ENCODE peak calls at places on chromosomes 11 and 22, in seven cellular contexts. Z is upper lobe of right lung, V is Peyer's patch, U is heart right ventricle, K is A549, Q is stomach, D is tibial artery. P is an unnamed sample.

GRCh38 chr11:127625402-127625801 is 624.8 kb upstream of the KIRREL3 start:
- DNase-seq in Z (no peak), V (no peak), U (no peak), K (no peak), Q (no peak), D (no peak), P (no peak)

GRCh38 chr11:74730601-74731260 is 495 bp downstream of the CHRDL2 start:
- DNase-seq in Z (no peak), V (no peak), U (no peak), K (no peak), Q (no peak), D (no peak), P (no peak)

GRCh38 chr11:43947815-43948214 is 5.4 kb downstream of the C11orf96 start:
- DNase-seq in Z (no peak), V (no peak), U (no peak), K (no peak), Q (no peak), D (no peak), P (no peak)

GRCh38 chr11:122180435-122180834 is 64.4 kb upstream of the BLID start:
- DNase-seq in Z (no peak), V (no peak), U (no peak), K (peak; percentile 69), Q (no peak), D (peak; percentile 58), P (peak; percentile 18)

GRCh38 chr11:112644410-112645131 is 316.6 kb upstream of the NCAM1 start:
- DNase-seq in Z (no peak), V (no peak), U (no peak), K (no peak), Q (no peak), D (no peak), P (no peak)

GRCh38 chr22:31575190-31575589 is 78.9 kb downstream of the SFI1 start:
- DNase-seq in Z (no peak), V (no peak), U (no peak), K (no peak), Q (no peak), D (no peak), P (no peak)

GRCh38 chr22:39630721-39631120 is 60.2 kb downstream of the CACNA1I start:
- DNase-seq in Z (no peak), V (no peak), U (no peak), K (no peak), Q (no peak), D (no peak), P (no peak)

GRCh38 chr11:64644348-64645242 is 53.6 kb downstream of the SLC22A12 start:
- DNase-seq in Z (no peak), V (no peak), U (no peak), K (no peak), Q (no peak), D (no peak), P (peak; percentile 30)

GRCh38 chr11:85845052-85845631 is 10.0 kb upstream of the CCDC83 start:
- DNase-seq in Z (no peak), V (no peak), U (no peak), K (no peak), Q (no peak), D (no peak), P (no peak)

GRCh38 chr22:21928048-21928447 is 24.6 kb downstream of the PPM1F start:
- DNase-seq in Z (no peak), V (no peak), U (no peak), K (no peak), Q (no peak), D (no peak), P (no peak)

GRCh38 chr11:111735262-111736116 is 30.7 kb downstream of the PPP2R1B start:
- DNase-seq in Z (no peak), V (no peak), U (peak; percentile 88), K (peak; percentile 56), Q (peak; percentile 54), D (peak; percentile 89), P (peak; percentile 84)

GRCh38 chr11:42647993-42648392 is 663.8 kb upstream of the API5 start:
- DNase-seq in Z (no peak), V (no peak), U (no peak), K (no peak), Q (no peak), D (no peak), P (no peak)

GRCh38 chr11:134226806-134227325 is 2.4 kb downstream of the VPS26B start:
- DNase-seq in Z (no peak), V (no peak), U (no peak), K (no peak), Q (no peak), D (no peak), P (no peak)

GRCh38 chr11:64538501-64538951 is 52.5 kb upstream of the SLC22A12 start:
- DNase-seq in Z (peak; percentile 55), V (peak; percentile 33), U (no peak), K (no peak), Q (no peak), D (no peak), P (no peak)

GRCh38 chr11:126468102-126468521 is 112.6 kb downstream of the ST3GAL4 start:
- DNase-seq in Z (no peak), V (no peak), U (no peak), K (no peak), Q (no peak), D (peak; percentile 36), P (no peak)

GRCh38 chr11:86524603-86525352 is 147.6 kb downstream of the ME3 start:
- DNase-seq in Z (no peak), V (no peak), U (no peak), K (peak; percentile 79), Q (no peak), D (no peak), P (peak; percentile 44)

GRCh38 chr11:44036811-44037657 is 10.7 kb upstream of the ACCSL start:
- DNase-seq in Z (peak; percentile 86), V (peak; percentile 56), U (peak; percentile 86), K (peak; percentile 72), Q (peak; percentile 66), D (peak; percentile 93), P (peak; percentile 91)

GRCh38 chr11:35750981-35751663 is 88.5 kb downstream of the TRIM44 start:
- DNase-seq in Z (no peak), V (no peak), U (no peak), K (no peak), Q (no peak), D (no peak), P (no peak)

GRCh38 chr11:36672815-36673450 is 74.9 kb upstream of the RAG2 start:
- DNase-seq in Z (no peak), V (no peak), U (peak; percentile 35), K (peak; percentile 58), Q (no peak), D (no peak), P (peak; percentile 31)

GRCh38 chr11:104073950-104074349 is 37.5 kb downstream of the DDI1 start:
- DNase-seq in Z (no peak), V (no peak), U (no peak), K (peak; percentile 40), Q (no peak), D (no peak), P (peak; percentile 42)

GRCh38 chr11:92830382-92831148 is 138.9 kb upstream of the MTNR1B start:
- DNase-seq in Z (no peak), V (no peak), U (no peak), K (no peak), Q (no peak), D (no peak), P (no peak)

GRCh38 chr11:13227676-13228255 is 49.8 kb upstream of the BMAL1 start:
- DNase-seq in Z (no peak), V (no peak), U (no peak), K (no peak), Q (no peak), D (no peak), P (no peak)

GRCh38 chr11:72745925-72746550 is 6.2 kb downstream of the ARAP1 start:
- DNase-seq in Z (no peak), V (no peak), U (no peak), K (no peak), Q (no peak), D (no peak), P (no peak)

GRCh38 chr11:72746821-72747220 is 5.4 kb downstream of the ARAP1 start:
- DNase-seq in Z (no peak), V (no peak), U (no peak), K (no peak), Q (no peak), D (no peak), P (no peak)

GRCh38 chr11:72750086-72750485 is 2.1 kb downstream of the ARAP1 start:
- DNase-seq in Z (no peak), V (no peak), U (no peak), K (no peak), Q (no peak), D (no peak), P (no peak)

GRCh38 chr11:72745511-72745910 is 6.7 kb downstream of the ARAP1 start:
- DNase-seq in Z (no peak), V (no peak), U (no peak), K (no peak), Q (no peak), D (no peak), P (no peak)

DNA sequence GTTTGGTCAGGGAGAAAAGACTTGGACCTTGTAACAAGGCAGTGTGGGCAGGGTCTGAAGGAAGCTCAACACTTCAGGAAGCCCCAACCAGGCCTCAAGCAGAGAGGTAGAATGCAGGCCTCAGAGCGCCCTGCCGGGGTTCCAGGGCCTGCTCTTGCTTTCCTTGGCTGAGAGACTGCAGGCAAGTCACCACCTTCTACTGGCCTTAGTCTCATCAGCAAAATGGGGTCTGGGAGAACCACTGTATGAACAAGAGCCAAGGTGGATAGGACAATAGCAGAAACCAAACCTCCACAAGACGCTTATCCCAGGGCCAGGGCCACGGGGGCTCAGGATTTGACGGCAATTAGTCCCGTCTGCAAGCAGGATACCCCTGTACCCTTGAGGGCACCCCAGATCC is 4.8 kb downstream of the ARAP1 start:
- DNase-seq in Z (no peak), V (no peak), U (no peak), K (no peak), Q (no peak), D (no peak), P (no peak)
- H3K4me1 ChIP-seq in Z (peaks cover 37% of the 10 kb centered on the region), V (peaks cover 60% of the 10 kb centered on the region), U (peaks cover 2% of the 10 kb centered on the region), K (peaks cover 13% of the 10 kb centered on the region), Q (peaks cover 35% of the 10 kb centered on the region), D (peaks cover 13% of the 10 kb centered on the region), P (peaks cover 48% of the 10 kb centered on the region)

GRCh38 chr22:45242778-45243191 is 2.1 kb upstream of the KIAA0930 start:
- DNase-seq in Z (no peak), V (no peak), U (no peak), K (peak; percentile 47), Q (peak; percentile 88), D (no peak), P (no peak)
- TF ChIP-seq CTCF in Z (no peak), V (no peak), U (no peak), K (no peak), Q (no peak), D (no peak), P (no peak)

GRCh38 chr22:17916226-17916889 is 108.0 kb downstream of the MICAL3 start:
- DNase-seq in Z (no peak), V (no peak), U (no peak), K (no peak), Q (no peak), D (no peak), P (no peak)
- H3K4me1 ChIP-seq in Z (peaks cover 30% of the 10 kb centered on the region), V (peaks cover 16% of the 10 kb centered on the region), U (peaks cover 82% of the 10 kb centered on the region), K (peaks cover 16% of the 10 kb centered on the region), Q (peaks cover 42% of the 10 kb centered on the region), D (peaks cover 51% of the 10 kb centered on the region), P (peaks cover 27% of the 10 kb centered on the region)

DNA sequence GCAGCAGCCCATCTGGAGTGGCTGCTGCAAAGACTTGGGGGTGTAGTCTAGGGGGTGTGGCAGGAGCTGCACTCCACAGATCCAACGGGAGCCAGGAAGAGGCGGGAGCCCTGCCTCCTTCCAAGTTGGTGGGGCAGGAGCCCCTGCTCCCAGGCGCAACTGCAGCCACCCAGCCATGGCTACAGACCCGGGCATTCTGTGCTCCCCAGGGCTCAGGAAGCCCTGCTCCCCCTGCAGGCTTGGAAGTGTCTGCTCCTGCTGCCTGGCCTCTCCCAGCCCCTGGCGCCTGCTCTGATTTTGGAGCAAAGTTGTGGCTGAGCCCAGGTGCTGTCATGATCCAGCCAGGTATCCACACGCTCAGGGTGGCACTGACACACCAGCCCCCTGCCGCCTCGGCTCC is 58.5 kb downstream of the CCDC34 start:
- DNase-seq in Z (no peak), V (no peak), U (no peak), K (no peak), Q (no peak), D (no peak), P (no peak)
- TF ChIP-seq CTCF in Z (no peak), V (no peak), U (no peak), K (no peak), Q (no peak), D (no peak), P (no peak)